ENCODE peak calls at places on chromosome 12, in five cellular contexts. M is GM12878, J is HepG2, S is SK-N-SH, B is K562. W is an unnamed sample.

GRCh38 chr12:67981236-67982164 is 7.7 kb upstream of the IFNG-AS1 start:
- DNase-seq in M (no peak), J (no peak), S (no peak), B (no peak), W (peak; percentile 81)

GRCh38 chr12:70393787-70394519 is 27.9 kb downstream of the KCNMB4 start:
- DNase-seq in M (no peak), J (no peak), S (no peak), B (no peak), W (no peak)

GRCh38 chr12:80690513-80690912 is 16.9 kb upstream of the MYF6 start:
- DNase-seq in M (no peak), J (no peak), S (no peak), B (no peak), W (no peak)

GRCh38 chr12:120216742-120217595 is 16.1 kb upstream of the RPLP0 start:
- DNase-seq in M (no peak), J (no peak), S (peak; percentile 62), B (no peak), W (no peak)

GRCh38 chr12:122079038-122079531 is 529 bp downstream of the MLXIP start:
- DNase-seq in M (no peak), J (no peak), S (peak; percentile 44), B (peak; percentile 54), W (no peak)

GRCh38 chr12:6224550-6224949 is 24.4 kb downstream of the CD9 start:
- DNase-seq in M (no peak), J (no peak), S (no peak), B (no peak), W (no peak)

GRCh38 chr12:81245918-81246611 is 168.2 kb downstream of the ACSS3 start:
- DNase-seq in M (no peak), J (no peak), S (no peak), B (no peak), W (no peak)

GRCh38 chr12:82525616-82526015 is 161.1 kb upstream of the TMTC2 start:
- DNase-seq in M (no peak), J (no peak), S (no peak), B (no peak), W (no peak)

GRCh38 chr12:27709932-27710591 is 570 bp upstream of the MRPS35 start:
- DNase-seq in M (peak; percentile 9), J (peak; percentile 66), S (no peak), B (no peak), W (no peak)

GRCh38 chr12:24742378-24742777 is 206.5 kb downstream of the BCAT1 start:
- DNase-seq in M (peak; percentile 45), J (no peak), S (no peak), B (peak; percentile 33), W (no peak)

GRCh38 chr12:15601210-15601800 is 187.9 kb downstream of the EPS8 start:
- DNase-seq in M (no peak), J (no peak), S (no peak), B (no peak), W (no peak)

GRCh38 chr12:25716842-25717241 is 163.8 kb upstream of the LMNTD1 start:
- DNase-seq in M (no peak), J (no peak), S (no peak), B (no peak), W (no peak)

GRCh38 chr12:92602930-92603623 is 99.7 kb upstream of the PLEKHG7 start:
- DNase-seq in M (no peak), J (no peak), S (no peak), B (no peak), W (no peak)

GRCh38 chr12:72346331-72346944 is 74.3 kb downstream of the TRHDE start:
- DNase-seq in M (peak; percentile 13), J (peak; percentile 62), S (peak; percentile 29), B (peak; percentile 60), W (peak; percentile 77)

GRCh38 chr12:50218386-50218785 is 51.2 kb upstream of the CERS5 start:
- DNase-seq in M (no peak), J (no peak), S (no peak), B (no peak), W (peak; percentile 91)

GRCh38 chr12:91577586-91578539 is 395.2 kb upstream of the DCN start:
- DNase-seq in M (no peak), J (no peak), S (peak; percentile 16), B (peak; percentile 11), W (peak; percentile 15)

GRCh38 chr12:45773734-45774133 is 44.2 kb downstream of the ARID2 start:
- DNase-seq in M (no peak), J (no peak), S (no peak), B (no peak), W (no peak)

GRCh38 chr12:90854136-90854689 is 100.8 kb downstream of the CCER1 start:
- DNase-seq in M (no peak), J (peak; percentile 12), S (peak; percentile 43), B (peak; percentile 16), W (peak; percentile 36)

GRCh38 chr12:65229441-65229840 is 49.0 kb upstream of the MSRB3 start:
- DNase-seq in M (no peak), J (no peak), S (no peak), B (no peak), W (no peak)

GRCh38 chr12:21073129-21073528 is 57.9 kb upstream of the SLCO1B1 start:
- DNase-seq in M (no peak), J (no peak), S (no peak), B (no peak), W (peak; percentile 45)

GRCh38 chr12:2013527-2014223 is 9.4 kb upstream of the DCP1B start:
- DNase-seq in M (no peak), J (no peak), S (peak; percentile 69), B (no peak), W (no peak)

GRCh38 chr12:69570545-69571399 is 14.5 kb upstream of the CCT2 start:
- DNase-seq in M (peak; percentile 15), J (peak; percentile 54), S (peak; percentile 49), B (peak; percentile 76), W (peak; percentile 66)

GRCh38 chr12:48788522-48788851 is 402 bp downstream of the ADCY6 start:
- DNase-seq in M (no peak), J (no peak), S (peak; percentile 74), B (no peak), W (no peak)

GRCh38 chr12:106720696-106721095 is 53.8 kb upstream of the RIC8B start:
- DNase-seq in M (no peak), J (no peak), S (no peak), B (no peak), W (no peak)

GRCh38 chr12:26691234-26691970 is 141.6 kb downstream of the ITPR2 start:
- DNase-seq in M (no peak), J (peak; percentile 24), S (no peak), B (peak; percentile 79), W (peak; percentile 81)

GRCh38 chr12:17286874-17287273 is 680.9 kb upstream of the LMO3 start:
- DNase-seq in M (no peak), J (no peak), S (no peak), B (no peak), W (no peak)

GRCh38 chr12:96249196-96250118 is 55.3 kb downstream of the ELK3 start:
- DNase-seq in M (no peak), J (no peak), S (peak; percentile 35), B (no peak), W (no peak)

GRCh38 chr12:95130096-95130495 is 56.7 kb upstream of the NR2C1 start:
- DNase-seq in M (no peak), J (no peak), S (no peak), B (no peak), W (no peak)

GRCh38 chr12:62732861-62733427 is 202.0 kb downstream of the PPM1H start:
- DNase-seq in M (no peak), J (no peak), S (no peak), B (peak; percentile 19), W (peak; percentile 65)

GRCh38 chr12:81705586-81705985 is 53.6 kb downstream of the PPFIA2 start:
- DNase-seq in M (no peak), J (no peak), S (no peak), B (no peak), W (no peak)

GRCh38 chr12:53047221-53048032 is 2.4 kb upstream of the TNS2 start:
- DNase-seq in M (no peak), J (peak; percentile 44), S (peak; percentile 95), B (peak; percentile 80), W (no peak)
- TF ChIP-seq CTCF in M (peak; percentile 49), J (peak; percentile 3), S (no peak), B (no peak), W (no peak)

DNA sequence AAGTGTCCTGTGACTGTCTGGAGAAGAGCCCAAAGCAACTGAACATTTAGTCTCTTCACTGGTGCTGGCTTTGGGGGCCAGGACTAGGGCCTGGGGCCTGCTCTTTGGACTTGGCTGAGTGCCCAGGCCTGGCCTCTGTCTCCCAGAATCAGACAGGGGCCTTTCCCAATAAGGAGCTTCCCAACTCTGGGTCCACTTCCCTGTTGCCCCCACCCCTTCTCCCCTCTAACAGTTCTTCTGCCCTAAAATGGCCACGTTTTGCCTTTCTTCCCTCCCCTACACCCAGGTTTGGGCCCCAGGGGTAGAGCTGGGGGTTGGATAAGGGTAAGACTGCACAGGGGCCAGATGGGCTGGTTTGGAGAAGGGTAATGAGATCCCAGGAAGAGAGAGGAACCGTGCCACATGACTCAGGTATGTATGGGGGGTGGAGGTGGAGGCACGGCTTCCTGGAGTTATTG is 10.0 kb upstream of the ITGA5 start:
- DNase-seq in M (no peak), J (peak; percentile 5), S (no peak), B (no peak), W (no peak)
- H3K9ac ChIP-seq in M (no peak overlapping the region), J (no peak overlapping the region), S (no peak overlapping the region), B (peak overlapping the region; percentile 61), W (no peak overlapping the region)

GRCh38 chr12:123807002-123807401 is 44.9 kb downstream of the DNAH10 start:
- DNase-seq in M (no peak), J (no peak), S (no peak), B (no peak), W (no peak)

GRCh38 chr12:123808167-123808566 is 46.1 kb downstream of the DNAH10 start:
- DNase-seq in M (no peak), J (peak; percentile 16), S (peak; percentile 44), B (peak; percentile 54), W (peak; percentile 6)

GRCh38 chr12:123805119-123805518 is 43.0 kb downstream of the DNAH10 start:
- DNase-seq in M (no peak), J (no peak), S (no peak), B (no peak), W (no peak)

GRCh38 chr12:123813349-123813748 is 51.2 kb downstream of the DNAH10 start:
- DNase-seq in M (no peak), J (no peak), S (no peak), B (no peak), W (no peak)

GRCh38 chr12:123807670-123808069 is 45.6 kb downstream of the DNAH10 start:
- DNase-seq in M (no peak), J (no peak), S (peak; percentile 33), B (no peak), W (no peak)
- TF ChIP-seq REST in M (no peak), J (no peak), S (no peak), B (no peak), W (no peak)

GRCh38 chr12:116800918-116801317 is 62.8 kb downstream of the RNFT2 start:
- DNase-seq in M (no peak), J (no peak), S (no peak), B (no peak), W (no peak)

GRCh38 chr12:116797885-116798284 is 59.8 kb downstream of the RNFT2 start:
- DNase-seq in M (no peak), J (no peak), S (no peak), B (no peak), W (no peak)

GRCh38 chr12:116802018-116802417 is 63.9 kb downstream of the RNFT2 start:
- DNase-seq in M (no peak), J (no peak), S (no peak), B (no peak), W (no peak)

GRCh38 chr12:116798719-116799118 is 60.6 kb downstream of the RNFT2 start:
- DNase-seq in M (no peak), J (no peak), S (no peak), B (no peak), W (no peak)

GRCh38 chr12:116799955-116800354 is 61.8 kb downstream of the RNFT2 start:
- DNase-seq in M (no peak), J (no peak), S (no peak), B (no peak), W (no peak)
- TF ChIP-seq CTCF in M (no peak), J (peak; percentile 29), S (no peak), B (no peak), W (no peak)